ENCODE peak calls at places on chromosome 13, in ten cellular contexts. M, T, V, S, N, P, G, E, L and R are unnamed samples.

GRCh38 chr13:59746291-59746962 is 417.3 kb downstream of the DIAPH3 start:
- DNase-seq in G (peak), T (no peak), N (no peak), S (no peak), V (no peak), E (no peak), M (no peak), P (no peak), L (no peak), R (no peak)

GRCh38 chr13:98843482-98843877 is 91.0 kb upstream of the SLC15A1 start:
- DNase-seq in G (no peak), L (no peak), P (no peak), E (no peak), S (no peak), T (no peak), M (no peak), V (peak), N (no peak), R (no peak)

GRCh38 chr13:66212511-66212910 is 1017.6 kb downstream of the PCDH9 start:
- DNase-seq in V (no peak), M (no peak), P (no peak), E (no peak), T (no peak), L (no peak), G (no peak), S (no peak), N (no peak), R (no peak)

GRCh38 chr13:48826039-48826438 is 149.7 kb upstream of the FNDC3A start:
- DNase-seq in G (no peak), P (no peak), M (no peak), V (no peak), T (no peak), S (no peak), E (no peak), L (no peak), N (no peak), R (no peak)

GRCh38 chr13:44308352-44308751 is 65.3 kb upstream of the SERP2 start:
- DNase-seq in P (no peak), E (no peak), T (no peak), V (no peak), S (no peak), N (no peak), M (no peak), L (no peak), G (no peak), R (no peak)

GRCh38 chr13:113832631-113833030 is 31.2 kb downstream of the GAS6 start:
- DNase-seq in P (no peak), N (no peak), E (no peak), V (no peak), S (no peak), G (no peak), L (no peak), T (peak), M (no peak), R (no peak)

GRCh38 chr13:44555207-44555606 is 20.9 kb downstream of the TSC22D1 start:
- DNase-seq in E (no peak), S (no peak), P (no peak), M (no peak), V (no peak), L (no peak), N (no peak), G (no peak), T (no peak), R (no peak)

GRCh38 chr13:99434258-99434788 is 66.9 kb upstream of the TM9SF2 start:
- DNase-seq in P (no peak), T (no peak), G (no peak), V (no peak), L (peak), E (peak), M (peak), S (peak), N (no peak), R (peak)

GRCh38 chr13:101341464-101341863 is 74.8 kb downstream of the NALCN start:
- DNase-seq in P (no peak), T (no peak), E (no peak), V (no peak), M (no peak), G (peak), S (no peak), L (no peak), N (no peak), R (no peak)

GRCh38 chr13:76473552-76474134 is 412.6 kb downstream of the KCTD12 start:
- DNase-seq in L (peak), M (peak), V (peak), E (peak), G (peak), P (peak), T (peak), N (no peak), S (peak), R (peak)

GRCh38 chr13:26062853-26063444 is 11.1 kb upstream of the SHISA2 start:
- DNase-seq in L (peak), P (peak), V (peak), M (no peak), S (peak), E (no peak), G (peak), T (no peak), N (no peak), R (no peak)

GRCh38 chr13:19957320-19958118 is 1.0 kb upstream of the ZMYM2 start:
- DNase-seq in S (peak), T (peak), L (peak), M (peak), N (no peak), G (peak), P (no peak), E (peak), V (peak), R (peak)

GRCh38 chr13:40434516-40435397 is 231.7 kb downstream of the FOXO1 start:
- DNase-seq in E (no peak), T (no peak), S (no peak), G (no peak), N (no peak), V (no peak), M (no peak), L (no peak), P (no peak), R (no peak)

GRCh38 chr13:69619651-69620050 is 488.0 kb upstream of the ATXN8OS start:
- DNase-seq in N (no peak), E (no peak), V (no peak), L (no peak), P (no peak), G (no peak), S (no peak), T (no peak), M (no peak), R (no peak)

GRCh38 chr13:26050568-26051230 is 1.1 kb downstream of the SHISA2 start:
- DNase-seq in V (no peak), S (peak), N (no peak), L (peak), P (no peak), M (no peak), T (peak), E (no peak), G (no peak), R (peak)

GRCh38 chr13:46165485-46166220 is 16.3 kb downstream of the LCP1 start:
- DNase-seq in G (no peak), L (peak), N (no peak), M (no peak), V (no peak), T (no peak), E (peak), S (no peak), P (no peak), R (no peak)

GRCh38 chr13:113552786-113553540 is 31.6 kb upstream of the TFDP1 start:
- DNase-seq in M (no peak), S (no peak), N (peak), E (no peak), L (no peak), G (no peak), P (no peak), V (no peak), T (peak), R (peak)

GRCh38 chr13:36872621-36873020 is 47.4 kb downstream of the SMAD9 start:
- DNase-seq in L (no peak), E (no peak), T (no peak), M (no peak), S (peak), V (no peak), P (no peak), G (no peak), N (no peak), R (peak)